ENCODE peak calls at places on chromosomes 4 and X, in five cellular contexts. T is CD8-positive, alpha-beta memory T cell; U is tibial artery; C is esophagus squamous epithelium; S is endodermal cell. Z is an unnamed sample. For H3K4me1, the result is how much of the 10 kb centered on the place peaks cover.

GRCh38 chr4:2786152-2786671 is 6.7 kb upstream of the SH3BP2 start:
- DNase-seq in S (no peak), C (no peak), U (peak), T (peak), Z (no peak)

GRCh38 chrX:47366051-47366722 is 4.2 kb upstream of the ZNF157 start:
- DNase-seq in T (peak), C (no peak), U (peak), S (peak), Z (peak)

GRCh38 chrX:155577682-155578081 is 35.1 kb downstream of the TMLHE start:
- DNase-seq in U (no peak), T (no peak), C (no peak), S (peak), Z (no peak)

GRCh38 chrX:128759745-128760144 is 707.5 kb upstream of the ACTRT1 start:
- DNase-seq in S (no peak), C (no peak), T (no peak), U (no peak), Z (no peak)

GRCh38 chrX:2627272-2627867 is 63.7 kb upstream of the CD99 start:
- DNase-seq in C (no peak), T (peak), S (peak), U (no peak), Z (no peak)

GRCh38 chr4:169070895-169071218 is 60.8 kb upstream of the CBR4 start:
- DNase-seq in U (no peak), T (no peak), S (no peak), C (no peak), Z (peak)

GRCh38 chrX:153906126-153906917 is 1.8 kb downstream of the AVPR2 start:
- DNase-seq in S (peak), U (no peak), C (no peak), T (peak), Z (no peak)

GRCh38 chr4:166252487-166253402 is 379.7 kb downstream of the TLL1 start:
- DNase-seq in C (no peak), T (no peak), U (no peak), S (peak), Z (no peak)

GRCh38 chrX:118571829-118572228 is 76.2 kb downstream of the DOCK11 start:
- DNase-seq in U (no peak), C (no peak), T (no peak), S (no peak), Z (no peak)

GRCh38 chr4:155591784-155592567 is 74.7 kb upstream of the GUCY1A1 start:
- DNase-seq in T (no peak), U (no peak), C (no peak), S (no peak), Z (no peak)

GRCh38 chr4:37604464-37604863 is 81.7 kb downstream of the RELL1 start:
- DNase-seq in S (no peak), C (no peak), T (no peak), U (no peak), Z (no peak)

GRCh38 chr4:1490011-1490905 is 84.0 kb upstream of the NKX1-1 start:
- DNase-seq in S (peak), C (no peak), T (no peak), U (peak), Z (peak)

DNA sequence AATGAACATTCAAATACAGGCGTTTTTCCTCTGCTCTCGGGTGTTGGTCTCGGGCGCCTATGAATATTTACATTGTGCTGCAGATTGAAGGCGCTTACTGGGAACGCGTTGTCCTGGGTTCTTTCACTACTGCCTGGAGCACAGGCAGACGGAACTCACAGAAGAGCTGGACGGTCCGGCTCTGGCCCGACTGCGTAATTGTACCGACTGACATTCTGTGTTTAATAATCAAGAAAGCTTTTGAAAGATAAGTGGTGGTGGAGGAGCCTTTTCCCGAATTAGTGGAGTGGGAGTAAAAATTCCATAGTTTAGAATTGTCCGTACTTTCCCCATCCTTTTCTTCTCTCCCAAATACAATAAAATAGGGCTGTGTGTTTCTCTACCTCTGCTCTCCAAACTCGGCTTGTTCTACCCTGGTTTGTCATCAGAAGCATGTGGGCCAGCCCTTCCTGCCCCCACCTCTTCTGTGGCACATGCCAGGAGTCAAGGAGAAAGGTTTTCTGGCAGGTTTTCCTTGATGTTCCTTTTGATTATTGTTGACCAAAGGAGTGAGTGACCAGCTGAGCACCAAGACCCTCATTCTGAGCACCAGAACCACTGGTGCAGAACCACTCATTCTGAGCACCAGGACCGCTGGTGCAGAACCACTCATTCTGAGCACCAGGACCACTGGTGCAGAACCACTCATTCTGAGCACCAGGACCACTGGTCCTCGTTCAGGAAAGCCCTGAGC is 2.3 kb downstream of the FHDC1 start:
- DNase-seq in T (no peak), C (no peak), U (no peak), S (peak), Z (no peak)
- H3K4me3 ChIP-seq in T (peak), C (peak), U (peak), S (peak), Z (peak)

DNA sequence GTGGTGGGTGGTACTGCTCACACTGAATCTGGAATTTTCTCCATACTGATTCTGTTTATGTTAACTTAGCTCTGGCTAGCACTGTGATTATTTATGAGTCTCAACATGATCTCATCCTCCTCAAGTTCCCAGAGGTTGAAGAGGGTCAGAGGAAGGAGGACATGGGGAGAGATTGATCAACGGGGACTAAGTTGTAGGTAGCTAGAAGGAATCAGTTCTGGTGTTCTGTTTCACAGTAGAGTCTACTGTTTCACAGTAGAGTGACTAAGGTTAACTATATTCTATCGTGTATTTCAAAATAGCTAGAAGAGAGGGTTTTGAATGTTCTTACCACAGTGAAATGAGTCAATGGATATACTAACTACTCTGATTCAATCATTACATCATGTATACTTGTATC is 380.0 kb downstream of the ADAM29 start:
- DNase-seq in C (no peak), U (no peak), T (no peak), S (no peak), Z (no peak)
- H3K4me1 ChIP-seq in C (under half), U (under half), T (under half), S (under half), Z (under half)

GRCh38 chr4:39029752-39030694 is 2.2 kb downstream of the TMEM156 start:
- DNase-seq in U (no peak), S (no peak), T (peak), C (no peak), Z (no peak)
- H3K4me3 ChIP-seq in U (no peak), S (no peak), T (peak), C (peak), Z (no peak)

GRCh38 chrX:40166582-40166981 is 68.8 kb upstream of the BCOR start:
- DNase-seq in T (no peak), U (no peak), C (no peak), S (peak), Z (no peak)
- H3K4me1 ChIP-seq in T (under half), U (under half), C (under half), S (under half), Z (under half)

GRCh38 chr4:87100093-87100634 is 120.3 kb downstream of the KLHL8 start:
- DNase-seq in C (no peak), S (no peak), T (no peak), U (no peak), Z (no peak)

GRCh38 chr4:87101543-87102199 is 118.7 kb downstream of the KLHL8 start:
- DNase-seq in T (no peak), S (no peak), C (no peak), U (no peak), Z (no peak)

GRCh38 chr4:87103691-87104187 is 116.7 kb downstream of the KLHL8 start:
- DNase-seq in C (no peak), T (peak), S (no peak), U (no peak), Z (no peak)

GRCh38 chr4:87105101-87105852 is 115.1 kb downstream of the KLHL8 start:
- DNase-seq in S (no peak), T (no peak), C (no peak), U (no peak), Z (no peak)

GRCh38 chr4:87103086-87103485 is 117.3 kb downstream of the KLHL8 start:
- DNase-seq in T (no peak), U (no peak), C (no peak), S (no peak), Z (no peak)
- H3K4me3 ChIP-seq in T (no peak), U (no peak), C (no peak), S (no peak), Z (no peak)

Z was measured in left lung.